ENCODE peak calls at places on chromosomes 3 and 15, in six cellular contexts. V is left cardiac atrium, Z is iPS-NIHi11, C is activated T-cell treated with anti-CD3 and anti-CD28 coated beads for 1 hour, F is adipocyte, S is NCI-H2081. O is an unnamed sample.

GRCh38 chr15:95591270-95591669 is 739.2 kb upstream of the NR2F2 start:
- DNase-seq in C (no peak), S (no peak), V (no peak), Z (no peak), F (no peak), O (no peak)

GRCh38 chr15:29570121-29570930 is 251.9 kb downstream of the TJP1 start:
- DNase-seq in F (peak; percentile 42), V (peak; percentile 39), C (no peak), Z (peak; percentile 50), S (peak; percentile 54), O (peak; percentile 54)

GRCh38 chr3:177776656-177777055 is 579.4 kb upstream of the TBL1XR1 start:
- DNase-seq in Z (no peak), C (no peak), S (peak; percentile 37), V (no peak), F (peak; percentile 39), O (peak; percentile 90)

GRCh38 chr3:10944866-10945265 is 47.7 kb upstream of the SLC6A1 start:
- DNase-seq in F (no peak), V (no peak), Z (no peak), S (no peak), C (no peak), O (no peak)

GRCh38 chr3:52001443-52001974 is 5.8 kb upstream of the RPL29 start:
- DNase-seq in S (peak; percentile 70), V (peak; percentile 78), C (peak; percentile 80), F (peak; percentile 84), Z (peak; percentile 95), O (peak; percentile 94)

GRCh38 chr3:196813903-196814302 is 53.8 kb upstream of the SENP5 start:
- DNase-seq in F (no peak), S (no peak), C (no peak), Z (no peak), V (no peak), O (no peak)

GRCh38 chr3:141426404-141427034 is 58.2 kb downstream of the ZBTB38 start:
- DNase-seq in C (no peak), V (peak; percentile 89), Z (peak; percentile 19), S (no peak), F (peak; percentile 64), O (peak; percentile 52)

GRCh38 chr3:196219194-196219969 is 3.0 kb downstream of the SLC51A start:
- DNase-seq in C (peak; percentile 50), V (peak; percentile 80), F (peak; percentile 84), S (peak; percentile 88), Z (peak; percentile 61), O (peak; percentile 78)

GRCh38 chr3:134360046-134360445 is 14.2 kb downstream of the AMOTL2 start:
- DNase-seq in S (no peak), V (peak; percentile 31), C (no peak), F (no peak), Z (no peak), O (no peak)

GRCh38 chr3:97896547-97896946 is 74.7 kb downstream of the CRYBG3 start:
- DNase-seq in Z (no peak), F (no peak), V (no peak), C (no peak), S (peak; percentile 24), O (peak; percentile 49)

GRCh38 chr3:70658779-70659310 is 346.4 kb upstream of the MDFIC2 start:
- DNase-seq in S (no peak), V (no peak), Z (no peak), F (no peak), C (no peak), O (no peak)

GRCh38 chr15:20340331-20340811 is 201.2 kb downstream of the GOLGA6L6 start:
- DNase-seq in V (peak; percentile 82), F (peak; percentile 20), Z (peak; percentile 45), S (no peak), C (no peak), O (no peak)

GRCh38 chr15:41465822-41466421 is 27.8 kb upstream of the ITPKA start:
- DNase-seq in S (peak; percentile 38), C (no peak), Z (peak; percentile 59), F (peak; percentile 66), V (no peak), O (peak; percentile 55)

GRCh38 chr15:54187325-54187724 is 209.1 kb downstream of the UNC13C start:
- DNase-seq in Z (no peak), V (no peak), C (no peak), F (no peak), S (no peak), O (no peak)

GRCh38 chr3:46857485-46858341 is 5.5 kb downstream of the MYL3 start:
- DNase-seq in C (no peak), S (no peak), Z (no peak), F (no peak), V (no peak), O (no peak)

GRCh38 chr3:60890226-60890625 is 361.0 kb downstream of the FHIT start:
- DNase-seq in C (no peak), V (no peak), Z (peak; percentile 23), S (no peak), F (no peak), O (no peak)

GRCh38 chr3:14455571-14456317 is 53.3 kb downstream of the SLC6A6 start:
- DNase-seq in S (peak; percentile 15), V (no peak), Z (no peak), C (no peak), F (no peak), O (no peak)

GRCh38 chr3:12916159-12916558 is 74.8 kb upstream of the RPL32 start:
- DNase-seq in S (no peak), C (no peak), F (no peak), Z (no peak), V (no peak), O (no peak)

GRCh38 chr15:101489236-101489632 is 273 bp downstream of the PCSK6 start:
- DNase-seq in Z (peak; percentile 89), F (peak; percentile 9), S (peak; percentile 27), V (no peak), C (no peak), O (peak; percentile 67)

GRCh38 chr3:26712211-26713026 is 89.8 kb downstream of the LRRC3B start:
- DNase-seq in F (peak; percentile 40), Z (peak; percentile 72), S (peak; percentile 50), V (no peak), C (no peak), O (peak; percentile 73)

GRCh38 chr3:20256144-20256543 is 70.1 kb upstream of the SGO1 start:
- DNase-seq in V (no peak), S (no peak), C (no peak), Z (no peak), F (no peak), O (no peak)

GRCh38 chr3:111733856-111734255 is 125.2 kb upstream of the PHLDB2 start:
- DNase-seq in Z (no peak), C (no peak), F (no peak), V (no peak), S (no peak), O (no peak)

GRCh38 chr15:32641517-32642059 is at the start of gene SCG5:
- DNase-seq in V (no peak), Z (peak; percentile 86), S (peak; percentile 87), C (no peak), F (no peak), O (peak; percentile 85)

O was measured in mesendoderm.